ENCODE peak calls at places on chromosomes 11 and 22, in nine cellular contexts. One of them, this sample, is unnamed.

GRCh38 chr22:36554101-36554500 is 25.1 kb upstream of the EIF3D start:
- DNase-seq in MCF 10A: no peak
- DNase-seq in SK-N-DZ: no peak
- DNase-seq in A172: peak
- DNase-seq in NCI-H69: peak
- DNase-seq in HFFc6: no peak
- DNase-seq in frontal cortex: no peak
- DNase-seq in nephron progenitor cell: no peak
- DNase-seq in tibial nerve: no peak
- DNase-seq in this sample: no peak

GRCh38 chr11:117427356-117427874 is 99.8 kb downstream of the CEP164 start:
- DNase-seq in HFFc6: no peak
- DNase-seq in tibial nerve: no peak
- DNase-seq in MCF 10A: no peak
- DNase-seq in A172: no peak
- DNase-seq in frontal cortex: no peak
- DNase-seq in nephron progenitor cell: no peak
- DNase-seq in NCI-H69: no peak
- DNase-seq in SK-N-DZ: no peak
- DNase-seq in this sample: no peak

GRCh38 chr22:19886605-19887250 is 32.1 kb upstream of the GNB1L start:
- DNase-seq in tibial nerve: no peak
- DNase-seq in MCF 10A: peak
- DNase-seq in SK-N-DZ: no peak
- DNase-seq in NCI-H69: no peak
- DNase-seq in A172: peak
- DNase-seq in nephron progenitor cell: no peak
- DNase-seq in frontal cortex: no peak
- DNase-seq in HFFc6: peak
- DNase-seq in this sample: no peak

GRCh38 chr22:19036523-19037273 is 85.5 kb downstream of the DGCR2 start:
- DNase-seq in HFFc6: no peak
- DNase-seq in SK-N-DZ: no peak
- DNase-seq in tibial nerve: no peak
- DNase-seq in frontal cortex: no peak
- DNase-seq in NCI-H69: peak
- DNase-seq in A172: no peak
- DNase-seq in nephron progenitor cell: no peak
- DNase-seq in MCF 10A: no peak
- DNase-seq in this sample: no peak

GRCh38 chr11:46701078-46701654 is 335 bp downstream of the ZNF408 start:
- DNase-seq in SK-N-DZ: no peak
- DNase-seq in HFFc6: no peak
- DNase-seq in MCF 10A: no peak
- DNase-seq in nephron progenitor cell: no peak
- DNase-seq in A172: no peak
- DNase-seq in frontal cortex: no peak
- DNase-seq in tibial nerve: no peak
- DNase-seq in NCI-H69: no peak
- DNase-seq in this sample: no peak

GRCh38 chr11:2412323-2412722 is 11.8 kb downstream of the TSSC4 start:
- DNase-seq in MCF 10A: no peak
- DNase-seq in NCI-H69: no peak
- DNase-seq in nephron progenitor cell: no peak
- DNase-seq in frontal cortex: no peak
- DNase-seq in tibial nerve: no peak
- DNase-seq in HFFc6: no peak
- DNase-seq in A172: no peak
- DNase-seq in SK-N-DZ: no peak
- DNase-seq in this sample: no peak

GRCh38 chr11:75858613-75859012 is 43.6 kb downstream of the UVRAG start:
- DNase-seq in HFFc6: peak
- DNase-seq in SK-N-DZ: no peak
- DNase-seq in A172: no peak
- DNase-seq in frontal cortex: no peak
- DNase-seq in MCF 10A: peak
- DNase-seq in NCI-H69: no peak
- DNase-seq in tibial nerve: no peak
- DNase-seq in nephron progenitor cell: no peak
- DNase-seq in this sample: no peak

GRCh38 chr11:104127828-104128227 is 36.1 kb downstream of the PDGFD start:
- DNase-seq in tibial nerve: no peak
- DNase-seq in SK-N-DZ: no peak
- DNase-seq in frontal cortex: no peak
- DNase-seq in MCF 10A: peak
- DNase-seq in A172: peak
- DNase-seq in nephron progenitor cell: no peak
- DNase-seq in NCI-H69: peak
- DNase-seq in HFFc6: peak
- DNase-seq in this sample: no peak

GRCh38 chr11:7251836-7252682 is at the start of gene SYT9:
- DNase-seq in A172: no peak
- DNase-seq in MCF 10A: no peak
- DNase-seq in nephron progenitor cell: peak
- DNase-seq in tibial nerve: no peak
- DNase-seq in frontal cortex: peak
- DNase-seq in SK-N-DZ: peak
- DNase-seq in HFFc6: no peak
- DNase-seq in NCI-H69: peak
- DNase-seq in this sample: peak

GRCh38 chr11:47589103-47589502 is 2.6 kb downstream of the FAM180B start:
- DNase-seq in tibial nerve: no peak
- DNase-seq in A172: no peak
- DNase-seq in SK-N-DZ: no peak
- DNase-seq in HFFc6: no peak
- DNase-seq in NCI-H69: no peak
- DNase-seq in nephron progenitor cell: no peak
- DNase-seq in frontal cortex: no peak
- DNase-seq in MCF 10A: no peak
- DNase-seq in this sample: no peak

GRCh38 chr11:97269527-97269926 is 879.7 kb downstream of the JRKL start:
- DNase-seq in SK-N-DZ: no peak
- DNase-seq in HFFc6: no peak
- DNase-seq in frontal cortex: no peak
- DNase-seq in tibial nerve: no peak
- DNase-seq in MCF 10A: peak
- DNase-seq in NCI-H69: peak
- DNase-seq in A172: peak
- DNase-seq in nephron progenitor cell: no peak
- DNase-seq in this sample: no peak

GRCh38 chr11:128180446-128181089 is 406.8 kb downstream of the ETS1 start:
- DNase-seq in nephron progenitor cell: no peak
- DNase-seq in A172: peak
- DNase-seq in frontal cortex: no peak
- DNase-seq in tibial nerve: no peak
- DNase-seq in NCI-H69: peak
- DNase-seq in HFFc6: peak
- DNase-seq in SK-N-DZ: no peak
- DNase-seq in MCF 10A: peak
- DNase-seq in this sample: peak

GRCh38 chr11:96658436-96658835 is 268.6 kb downstream of the JRKL start:
- DNase-seq in frontal cortex: no peak
- DNase-seq in tibial nerve: no peak
- DNase-seq in A172: no peak
- DNase-seq in MCF 10A: no peak
- DNase-seq in SK-N-DZ: no peak
- DNase-seq in NCI-H69: no peak
- DNase-seq in nephron progenitor cell: no peak
- DNase-seq in HFFc6: no peak
- DNase-seq in this sample: no peak

This sample was measured in NCI-H774.